ENCODE peak calls at places on chromosomes 1 and 21, in nine cellular contexts. One of them, this sample, is unnamed.

GRCh38 chr21:28858424-28858823 is 134.3 kb downstream of the LTN1 start:
- DNase-seq in gastrocnemius medialis: no peak
- DNase-seq in hepatocyte: no peak
- DNase-seq in thyroid gland: no peak
- DNase-seq in spleen: no peak
- DNase-seq in naive thymus-derived CD4-positive, alpha-beta T cell: no peak
- DNase-seq in endodermal cell: no peak
- DNase-seq in OCI-LY7: no peak
- DNase-seq in esophagus muscularis mucosa: no peak
- DNase-seq in this sample: no peak

GRCh38 chr1:5577255-5578040 is 414.8 kb downstream of the NPHP4 start:
- DNase-seq in endodermal cell: peak
- DNase-seq in OCI-LY7: no peak
- DNase-seq in thyroid gland: no peak
- DNase-seq in hepatocyte: no peak
- DNase-seq in gastrocnemius medialis: no peak
- DNase-seq in esophagus muscularis mucosa: peak
- DNase-seq in spleen: no peak
- DNase-seq in naive thymus-derived CD4-positive, alpha-beta T cell: no peak
- DNase-seq in this sample: no peak

GRCh38 chr1:152745289-152745704 is 12.5 kb upstream of the KPRP start:
- DNase-seq in endodermal cell: no peak
- DNase-seq in gastrocnemius medialis: no peak
- DNase-seq in naive thymus-derived CD4-positive, alpha-beta T cell: no peak
- DNase-seq in hepatocyte: no peak
- DNase-seq in thyroid gland: no peak
- DNase-seq in spleen: no peak
- DNase-seq in esophagus muscularis mucosa: no peak
- DNase-seq in OCI-LY7: peak
- DNase-seq in this sample: no peak

GRCh38 chr1:101474039-101474665 is 237.3 kb downstream of the S1PR1 start:
- DNase-seq in OCI-LY7: peak
- DNase-seq in naive thymus-derived CD4-positive, alpha-beta T cell: no peak
- DNase-seq in gastrocnemius medialis: no peak
- DNase-seq in endodermal cell: no peak
- DNase-seq in thyroid gland: peak
- DNase-seq in hepatocyte: peak
- DNase-seq in spleen: no peak
- DNase-seq in esophagus muscularis mucosa: no peak
- DNase-seq in this sample: no peak

GRCh38 chr1:225378880-225379279 is 49.0 kb downstream of the LBR start:
- DNase-seq in esophagus muscularis mucosa: no peak
- DNase-seq in naive thymus-derived CD4-positive, alpha-beta T cell: no peak
- DNase-seq in endodermal cell: peak
- DNase-seq in hepatocyte: peak
- DNase-seq in thyroid gland: peak
- DNase-seq in gastrocnemius medialis: no peak
- DNase-seq in OCI-LY7: no peak
- DNase-seq in spleen: no peak
- DNase-seq in this sample: no peak

GRCh38 chr1:100866041-100866900 is 28.4 kb downstream of the EXTL2 start:
- DNase-seq in gastrocnemius medialis: no peak
- DNase-seq in hepatocyte: peak
- DNase-seq in esophagus muscularis mucosa: no peak
- DNase-seq in endodermal cell: no peak
- DNase-seq in thyroid gland: no peak
- DNase-seq in spleen: no peak
- DNase-seq in OCI-LY7: peak
- DNase-seq in naive thymus-derived CD4-positive, alpha-beta T cell: no peak
- DNase-seq in this sample: no peak

GRCh38 chr1:204080163-204080903 is 7.4 kb downstream of the SOX13 start:
- DNase-seq in naive thymus-derived CD4-positive, alpha-beta T cell: no peak
- DNase-seq in esophagus muscularis mucosa: no peak
- DNase-seq in spleen: peak
- DNase-seq in OCI-LY7: no peak
- DNase-seq in hepatocyte: peak
- DNase-seq in endodermal cell: peak
- DNase-seq in thyroid gland: peak
- DNase-seq in gastrocnemius medialis: peak
- DNase-seq in this sample: peak

GRCh38 chr1:154821083-154821482 is 49.0 kb downstream of the KCNN3 start:
- DNase-seq in hepatocyte: no peak
- DNase-seq in endodermal cell: no peak
- DNase-seq in gastrocnemius medialis: no peak
- DNase-seq in naive thymus-derived CD4-positive, alpha-beta T cell: no peak
- DNase-seq in esophagus muscularis mucosa: no peak
- DNase-seq in thyroid gland: no peak
- DNase-seq in spleen: no peak
- DNase-seq in OCI-LY7: no peak
- DNase-seq in this sample: no peak

GRCh38 chr21:43345746-43346409 is 81.1 kb downstream of the SIK1 start:
- DNase-seq in esophagus muscularis mucosa: no peak
- DNase-seq in gastrocnemius medialis: no peak
- DNase-seq in endodermal cell: no peak
- DNase-seq in naive thymus-derived CD4-positive, alpha-beta T cell: no peak
- DNase-seq in hepatocyte: peak
- DNase-seq in spleen: no peak
- DNase-seq in thyroid gland: no peak
- DNase-seq in OCI-LY7: no peak
- DNase-seq in this sample: no peak

GRCh38 chr1:177948336-177948972 is 21.4 kb downstream of the SEC16B start:
- DNase-seq in naive thymus-derived CD4-positive, alpha-beta T cell: no peak
- DNase-seq in endodermal cell: peak
- DNase-seq in hepatocyte: peak
- DNase-seq in gastrocnemius medialis: peak
- DNase-seq in spleen: no peak
- DNase-seq in thyroid gland: peak
- DNase-seq in OCI-LY7: peak
- DNase-seq in esophagus muscularis mucosa: no peak
- DNase-seq in this sample: peak

GRCh38 chr21:44083631-44084291 is 23.4 kb upstream of the PWP2 start:
- DNase-seq in spleen: peak
- DNase-seq in thyroid gland: peak
- DNase-seq in esophagus muscularis mucosa: no peak
- DNase-seq in gastrocnemius medialis: no peak
- DNase-seq in naive thymus-derived CD4-positive, alpha-beta T cell: peak
- DNase-seq in endodermal cell: no peak
- DNase-seq in OCI-LY7: no peak
- DNase-seq in hepatocyte: no peak
- DNase-seq in this sample: no peak

GRCh38 chr1:30106125-30106524 is 617.3 kb downstream of the MATN1 start:
- DNase-seq in endodermal cell: peak
- DNase-seq in thyroid gland: peak
- DNase-seq in hepatocyte: peak
- DNase-seq in naive thymus-derived CD4-positive, alpha-beta T cell: no peak
- DNase-seq in gastrocnemius medialis: no peak
- DNase-seq in esophagus muscularis mucosa: no peak
- DNase-seq in OCI-LY7: peak
- DNase-seq in spleen: no peak
- DNase-seq in this sample: no peak

GRCh38 chr1:234760303-234760723 is 150.3 kb upstream of the IRF2BP2 start:
- DNase-seq in endodermal cell: peak
- DNase-seq in naive thymus-derived CD4-positive, alpha-beta T cell: no peak
- DNase-seq in OCI-LY7: no peak
- DNase-seq in thyroid gland: no peak
- DNase-seq in esophagus muscularis mucosa: no peak
- DNase-seq in spleen: no peak
- DNase-seq in hepatocyte: no peak
- DNase-seq in gastrocnemius medialis: no peak
- DNase-seq in this sample: no peak

GRCh38 chr1:234756857-234757256 is 146.9 kb upstream of the IRF2BP2 start:
- DNase-seq in OCI-LY7: no peak
- DNase-seq in naive thymus-derived CD4-positive, alpha-beta T cell: no peak
- DNase-seq in gastrocnemius medialis: no peak
- DNase-seq in endodermal cell: no peak
- DNase-seq in esophagus muscularis mucosa: no peak
- DNase-seq in hepatocyte: no peak
- DNase-seq in spleen: no peak
- DNase-seq in thyroid gland: no peak
- DNase-seq in this sample: no peak

GRCh38 chr1:234758851-234759250 is 148.9 kb upstream of the IRF2BP2 start:
- DNase-seq in endodermal cell: no peak
- DNase-seq in gastrocnemius medialis: no peak
- DNase-seq in spleen: no peak
- DNase-seq in hepatocyte: no peak
- DNase-seq in thyroid gland: no peak
- DNase-seq in OCI-LY7: no peak
- DNase-seq in esophagus muscularis mucosa: no peak
- DNase-seq in naive thymus-derived CD4-positive, alpha-beta T cell: no peak
- DNase-seq in this sample: no peak

GRCh38 chr1:234763361-234763760 is 153.4 kb upstream of the IRF2BP2 start:
- DNase-seq in naive thymus-derived CD4-positive, alpha-beta T cell: no peak
- DNase-seq in thyroid gland: no peak
- DNase-seq in endodermal cell: no peak
- DNase-seq in spleen: no peak
- DNase-seq in gastrocnemius medialis: no peak
- DNase-seq in hepatocyte: no peak
- DNase-seq in OCI-LY7: no peak
- DNase-seq in esophagus muscularis mucosa: no peak
- DNase-seq in this sample: no peak

DNA sequence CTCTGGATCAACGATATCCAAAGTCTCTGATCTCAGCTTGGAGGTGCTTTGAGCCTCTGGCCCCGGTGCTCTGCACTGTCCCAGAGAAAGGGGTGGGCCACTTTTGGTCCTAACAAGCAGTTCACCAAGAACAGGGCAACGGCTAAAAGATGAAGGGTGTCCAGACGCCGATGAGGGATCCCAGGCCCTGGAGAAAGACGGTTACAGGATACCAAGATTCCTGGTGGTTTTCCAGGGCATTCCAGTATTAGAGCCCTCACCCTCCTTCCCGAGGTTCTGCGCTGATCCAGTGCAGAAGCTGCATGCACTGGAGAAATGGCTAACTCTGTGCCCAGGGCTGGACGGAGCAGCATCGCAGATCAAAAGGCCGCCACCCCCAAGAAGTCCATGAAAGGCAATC is 149.9 kb upstream of the IRF2BP2 start:
- DNase-seq in hepatocyte: no peak
- DNase-seq in spleen: no peak
- DNase-seq in gastrocnemius medialis: no peak
- DNase-seq in OCI-LY7: no peak
- DNase-seq in naive thymus-derived CD4-positive, alpha-beta T cell: no peak
- DNase-seq in esophagus muscularis mucosa: no peak
- DNase-seq in endodermal cell: no peak
- DNase-seq in thyroid gland: no peak
- DNase-seq in this sample: no peak
- H3K27ac ChIP-seq in hepatocyte: no peak
- H3K27ac ChIP-seq in spleen: peak
- H3K27ac ChIP-seq in gastrocnemius medialis: no peak
- H3K27ac ChIP-seq in OCI-LY7: no peak
- H3K27ac ChIP-seq in naive thymus-derived CD4-positive, alpha-beta T cell: no peak
- H3K27ac ChIP-seq in esophagus muscularis mucosa: no peak
- H3K27ac ChIP-seq in endodermal cell: no peak
- H3K27ac ChIP-seq in thyroid gland: no peak
- H3K27ac ChIP-seq in this sample: no peak

DNA sequence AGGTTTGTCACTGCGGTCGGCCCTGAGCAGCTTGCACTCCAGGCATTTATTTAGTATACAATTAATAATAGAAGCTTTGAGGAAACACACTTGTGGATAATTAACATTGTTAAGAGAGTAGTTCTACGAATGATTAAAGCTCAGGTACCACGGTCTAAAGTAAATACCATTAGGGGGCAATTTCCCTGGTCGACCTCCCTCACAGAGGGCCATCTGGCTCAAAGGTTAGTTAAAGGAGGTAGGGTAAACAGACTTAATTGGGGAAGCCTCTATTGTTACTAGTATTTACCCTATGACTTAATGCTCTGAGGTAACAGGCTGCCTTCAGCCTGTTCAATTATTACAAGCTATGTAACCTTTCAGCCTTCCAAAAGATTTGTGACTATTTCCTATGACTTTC is 122.3 kb upstream of the SLC44A3 start:
- DNase-seq in gastrocnemius medialis: no peak
- DNase-seq in OCI-LY7: no peak
- DNase-seq in spleen: no peak
- DNase-seq in thyroid gland: no peak
- DNase-seq in naive thymus-derived CD4-positive, alpha-beta T cell: no peak
- DNase-seq in esophagus muscularis mucosa: no peak
- DNase-seq in endodermal cell: peak
- DNase-seq in hepatocyte: peak
- DNase-seq in this sample: no peak
- H3K27ac ChIP-seq in gastrocnemius medialis: no peak
- H3K27ac ChIP-seq in OCI-LY7: no peak
- H3K27ac ChIP-seq in spleen: no peak
- H3K27ac ChIP-seq in thyroid gland: no peak
- H3K27ac ChIP-seq in naive thymus-derived CD4-positive, alpha-beta T cell: no peak
- H3K27ac ChIP-seq in esophagus muscularis mucosa: no peak
- H3K27ac ChIP-seq in endodermal cell: peak
- H3K27ac ChIP-seq in hepatocyte: peak
- H3K27ac ChIP-seq in this sample: no peak

DNA sequence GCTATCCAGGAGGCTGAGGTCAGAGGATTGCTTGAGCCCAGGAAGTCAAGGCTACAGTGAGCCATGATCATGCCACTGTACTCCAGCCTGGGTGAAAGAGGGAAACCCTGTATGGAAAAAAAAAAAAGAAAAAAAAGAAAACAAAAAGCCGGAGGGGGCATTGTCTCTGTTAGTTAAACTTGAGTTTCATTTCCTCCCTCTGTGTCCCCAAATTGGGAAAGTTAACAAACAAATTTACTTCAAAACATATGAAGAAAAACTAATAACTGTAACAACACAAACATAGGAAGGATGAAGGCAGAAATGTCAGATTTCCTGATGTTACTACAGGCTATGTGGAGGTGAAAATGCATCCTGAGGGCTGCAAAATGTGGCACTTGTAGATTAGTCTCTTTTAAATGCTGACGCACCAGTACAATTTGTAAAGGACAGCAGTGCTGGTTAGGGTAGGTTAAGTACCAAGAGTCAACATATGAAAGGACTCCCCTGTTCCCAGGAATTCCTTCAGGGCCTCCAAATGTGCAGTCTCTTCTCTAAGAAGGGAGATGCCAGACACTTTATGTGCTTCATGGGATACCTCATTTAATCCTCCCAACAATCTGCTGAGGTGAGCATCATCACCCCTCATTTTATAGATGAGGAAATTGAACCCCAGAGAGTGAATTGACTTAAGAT is 52.9 kb downstream of the DEGS1 start:
- DNase-seq in OCI-LY7: peak
- DNase-seq in hepatocyte: no peak
- DNase-seq in gastrocnemius medialis: no peak
- DNase-seq in esophagus muscularis mucosa: no peak
- DNase-seq in spleen: no peak
- DNase-seq in naive thymus-derived CD4-positive, alpha-beta T cell: no peak
- DNase-seq in thyroid gland: no peak
- DNase-seq in endodermal cell: peak
- DNase-seq in this sample: no peak
- H3K27ac ChIP-seq in OCI-LY7: peak
- H3K27ac ChIP-seq in hepatocyte: no peak
- H3K27ac ChIP-seq in gastrocnemius medialis: no peak
- H3K27ac ChIP-seq in esophagus muscularis mucosa: no peak
- H3K27ac ChIP-seq in spleen: no peak
- H3K27ac ChIP-seq in naive thymus-derived CD4-positive, alpha-beta T cell: no peak
- H3K27ac ChIP-seq in thyroid gland: no peak
- H3K27ac ChIP-seq in endodermal cell: no peak
- H3K27ac ChIP-seq in this sample: no peak

GRCh38 chr1:185654952-185655314 is 79.3 kb upstream of the HMCN1 start:
- DNase-seq in naive thymus-derived CD4-positive, alpha-beta T cell: no peak
- DNase-seq in OCI-LY7: no peak
- DNase-seq in thyroid gland: no peak
- DNase-seq in esophagus muscularis mucosa: no peak
- DNase-seq in gastrocnemius medialis: no peak
- DNase-seq in endodermal cell: no peak
- DNase-seq in spleen: no peak
- DNase-seq in hepatocyte: no peak
- DNase-seq in this sample: no peak
- H3K27ac ChIP-seq in naive thymus-derived CD4-positive, alpha-beta T cell: no peak
- H3K27ac ChIP-seq in OCI-LY7: no peak
- H3K27ac ChIP-seq in thyroid gland: no peak
- H3K27ac ChIP-seq in esophagus muscularis mucosa: no peak
- H3K27ac ChIP-seq in gastrocnemius medialis: no peak
- H3K27ac ChIP-seq in endodermal cell: no peak
- H3K27ac ChIP-seq in spleen: no peak
- H3K27ac ChIP-seq in hepatocyte: peak
- H3K27ac ChIP-seq in this sample: no peak

GRCh38 chr1:21899972-21900371 is 37.1 kb downstream of the HSPG2 start:
- DNase-seq in hepatocyte: no peak
- DNase-seq in spleen: peak
- DNase-seq in gastrocnemius medialis: no peak
- DNase-seq in endodermal cell: no peak
- DNase-seq in thyroid gland: no peak
- DNase-seq in OCI-LY7: no peak
- DNase-seq in naive thymus-derived CD4-positive, alpha-beta T cell: no peak
- DNase-seq in esophagus muscularis mucosa: no peak
- DNase-seq in this sample: no peak
- H3K27ac ChIP-seq in hepatocyte: no peak
- H3K27ac ChIP-seq in spleen: peak
- H3K27ac ChIP-seq in gastrocnemius medialis: peak
- H3K27ac ChIP-seq in endodermal cell: peak
- H3K27ac ChIP-seq in thyroid gland: no peak
- H3K27ac ChIP-seq in OCI-LY7: no peak
- H3K27ac ChIP-seq in naive thymus-derived CD4-positive, alpha-beta T cell: no peak
- H3K27ac ChIP-seq in esophagus muscularis mucosa: peak
- H3K27ac ChIP-seq in this sample: peak